ENCODE peak calls at places on chromosomes 5 and 9, in ten cellular contexts. I is astrocyte, R is K562, J is transverse colon, O is SK-N-SH, Z is heart left ventricle, C is neuronal stem cell, B is fibroblast of lung, D is stomach, Y is neural progenitor cell. T is an unnamed sample. For H3K4me1, the result is how much of the 10 kb centered on the place peaks cover.

GRCh38 chr9:87540444-87541105 is 42.9 kb downstream of the DAPK1 start:
- DNase-seq in I (peak), R (no peak), J (no peak), O (no peak), Z (no peak), C (no peak), B (peak), D (no peak), Y (no peak), T (no peak)

GRCh38 chr5:30401479-30402058 is 791.9 kb upstream of the CDH6 start:
- DNase-seq in I (peak), R (no peak), J (peak), O (peak), Z (no peak), C (peak), B (peak), D (peak), Y (peak), T (peak)

GRCh38 chr9:131111186-131111853 is 14.1 kb upstream of the NUP214 start:
- DNase-seq in I (no peak), R (peak), J (no peak), O (no peak), Z (no peak), C (no peak), B (peak), D (no peak), Y (peak), T (no peak)

GRCh38 chr9:36436909-36437308 is 36.8 kb upstream of the RNF38 start:
- DNase-seq in I (no peak), R (no peak), J (no peak), O (no peak), Z (peak), C (no peak), B (no peak), D (no peak), Y (no peak), T (no peak)

GRCh38 chr5:150184990-150185952 is 4.6 kb upstream of the SLC6A7 start:
- DNase-seq in I (no peak), R (no peak), J (peak), O (no peak), Z (no peak), C (no peak), B (no peak), D (peak), Y (no peak), T (no peak)

GRCh38 chr5:84642795-84643194 is 258.1 kb upstream of the EDIL3 start:
- DNase-seq in I (peak), R (no peak), J (no peak), O (no peak), Z (no peak), C (no peak), B (peak), D (no peak), Y (no peak), T (peak)

GRCh38 chr9:91659529-91660294 is 236.1 kb upstream of the NFIL3 start:
- DNase-seq in I (peak), R (peak), J (no peak), O (peak), Z (no peak), C (peak), B (peak), D (no peak), Y (peak), T (peak)

GRCh38 chr5:135034186-135034962 is at the start of gene PITX1:
- DNase-seq in I (no peak), R (peak), J (peak), O (peak), Z (no peak), C (peak), B (peak), D (peak), Y (peak), T (peak)

GRCh38 chr5:6261668-6262067 is 116.7 kb downstream of the MED10 start:
- DNase-seq in I (no peak), R (no peak), J (no peak), O (no peak), Z (no peak), C (no peak), B (no peak), D (no peak), Y (no peak), T (peak)

GRCh38 chr9:36970007-36970888 is 63.8 kb downstream of the PAX5 start:
- DNase-seq in I (no peak), R (no peak), J (no peak), O (no peak), Z (no peak), C (no peak), B (no peak), D (no peak), Y (no peak), T (peak)

GRCh38 chr5:117295941-117296340 is 721.3 kb upstream of the SEMA6A start:
- DNase-seq in I (no peak), R (no peak), J (no peak), O (no peak), Z (no peak), C (no peak), B (no peak), D (no peak), Y (no peak), T (no peak)

GRCh38 chr9:76810377-76810957 is 46.2 kb downstream of the PCA3 start:
- DNase-seq in I (peak), R (peak), J (peak), O (peak), Z (no peak), C (peak), B (peak), D (no peak), Y (peak), T (peak)

GRCh38 chr9:112367465-112367864 is 12.4 kb upstream of the HSDL2 start:
- DNase-seq in I (no peak), R (no peak), J (no peak), O (no peak), Z (no peak), C (no peak), B (no peak), D (no peak), Y (no peak), T (no peak)
- H3K4me1 ChIP-seq in I (under half), R (under half), J (under half), O (under half), Z (under half), C (under half), B (under half), D (under half), Y (under half), T (under half)

DNA sequence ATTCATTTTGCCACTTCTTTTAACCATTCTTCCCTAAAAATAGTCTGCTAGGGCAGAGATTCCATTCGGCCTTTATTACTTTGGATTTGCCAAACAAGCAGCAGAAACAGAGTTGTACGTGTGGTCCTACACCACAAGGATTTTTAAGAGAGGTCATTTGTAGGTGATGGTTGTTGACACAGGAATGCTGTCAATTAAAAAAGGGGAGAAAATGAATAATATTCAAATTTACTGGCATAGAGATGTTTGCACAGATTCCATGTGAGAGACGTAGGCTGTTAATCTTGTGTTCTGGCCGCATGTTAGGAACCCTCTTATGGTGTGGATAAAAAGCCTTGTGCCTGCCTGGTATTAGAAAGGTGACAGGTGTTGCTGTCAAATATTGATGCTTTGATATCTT is 34.9 kb downstream of the TRIO start:
- DNase-seq in I (peak), R (no peak), J (no peak), O (no peak), Z (no peak), C (no peak), B (peak), D (no peak), Y (no peak), T (no peak)
- H3K4me1 ChIP-seq in I (half or more), R (under half), J (under half), O (half or more), Z (under half), C (under half), B (under half), D (under half), Y (under half), T (half or more)

DNA sequence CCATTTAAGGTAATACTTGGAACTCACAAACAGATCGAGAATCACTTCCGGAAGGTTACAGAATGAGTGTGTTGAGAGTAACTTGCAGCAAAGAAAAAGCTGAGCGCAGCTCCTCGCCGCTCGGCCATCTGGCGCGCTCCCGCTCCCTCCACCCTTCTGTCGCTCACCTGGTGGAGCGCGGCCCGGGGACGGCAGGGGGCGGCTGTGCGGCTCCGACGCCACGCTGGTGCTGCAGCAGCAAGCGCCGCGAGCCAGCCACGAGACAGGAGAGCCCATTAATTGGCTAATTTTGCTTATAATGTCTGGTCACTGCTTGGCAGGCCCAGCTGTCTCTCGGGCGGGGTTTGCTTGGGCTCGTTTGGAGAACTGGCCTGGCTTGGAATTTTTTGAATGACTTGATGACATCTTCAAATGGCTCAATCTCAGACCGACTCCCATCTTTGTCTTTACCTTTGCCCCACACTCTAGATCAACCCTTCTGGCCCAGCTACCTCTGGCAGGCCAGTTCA is 601.8 kb downstream of the CCDC171 start:
- DNase-seq in I (no peak), R (no peak), J (peak), O (no peak), Z (no peak), C (no peak), B (peak), D (peak), Y (peak), T (peak)
- H3K4me1 ChIP-seq in I (under half), R (under half), J (under half), O (under half), Z (under half), C (under half), B (under half), D (under half), Y (under half), T (under half)

DNA sequence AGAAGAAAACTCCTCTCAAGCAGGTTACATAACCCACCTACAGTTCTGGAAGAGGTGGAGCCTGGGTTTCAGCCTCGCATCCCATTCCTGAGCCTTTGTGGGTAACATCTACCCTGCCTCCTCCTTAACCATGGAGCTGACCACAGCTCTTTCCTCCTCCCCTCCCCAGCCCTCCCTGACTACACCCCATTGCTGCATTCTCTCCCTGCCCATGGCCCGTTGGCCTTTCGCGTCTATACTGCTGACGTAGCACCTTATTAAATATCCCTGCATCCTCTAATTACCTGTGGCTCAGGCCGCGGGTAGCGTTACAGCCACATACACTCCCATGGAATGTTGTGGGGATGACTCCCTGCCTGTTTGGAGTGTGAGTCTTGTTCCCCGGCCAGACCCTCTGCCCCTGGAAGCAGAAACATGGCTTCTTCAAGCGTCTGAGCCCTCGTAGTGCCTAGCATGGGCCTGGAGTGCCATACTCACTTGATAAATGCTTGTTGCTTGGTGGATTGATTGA is 72.8 kb downstream of the WWC1 start:
- DNase-seq in I (peak), R (no peak), J (no peak), O (no peak), Z (no peak), C (no peak), B (peak), D (no peak), Y (no peak), T (peak)
- H3K4me1 ChIP-seq in I (under half), R (under half), J (under half), O (under half), Z (under half), C (under half), B (under half), D (under half), Y (under half), T (half or more)

GRCh38 chr5:32277782-32278181 is 35.0 kb downstream of the MTMR12 start:
- DNase-seq in I (no peak), R (no peak), J (no peak), O (no peak), Z (no peak), C (no peak), B (peak), D (no peak), Y (no peak), T (no peak)
- H3K4me1 ChIP-seq in I (under half), R (under half), J (under half), O (under half), Z (under half), C (under half), B (under half), D (under half), Y (under half), T (under half)

GRCh38 chr9:29176786-29177185 is 1603.5 kb upstream of the C9orf72 start:
- DNase-seq in I (no peak), R (no peak), J (no peak), O (no peak), Z (no peak), C (no peak), B (no peak), D (no peak), Y (no peak), T (no peak)

GRCh38 chr9:29176231-29176630 is 1603.0 kb upstream of the C9orf72 start:
- DNase-seq in I (no peak), R (no peak), J (no peak), O (no peak), Z (no peak), C (no peak), B (no peak), D (no peak), Y (no peak), T (no peak)
- H3K4me1 ChIP-seq in I (under half), R (under half), J (under half), O (under half), Z (under half), C (under half), B (under half), D (under half), Y (under half), T (under half)

GRCh38 chr9:121279841-121280388 is 12.0 kb downstream of the GSN start:
- DNase-seq in I (no peak), R (no peak), J (no peak), O (no peak), Z (no peak), C (no peak), B (peak), D (no peak), Y (no peak), T (no peak)
- H3K4me1 ChIP-seq in I (half or more), R (under half), J (half or more), O (half or more), Z (half or more), C (under half), B (half or more), D (half or more), Y (under half), T (half or more)

T was measured in PC-3.